ENCODE peak calls at places on chromosomes 11 and 22, in five cellular contexts. One of them, this sample, is unnamed.

GRCh38 chr11:2881076-2881973 is 4.2 kb downstream of the CDKN1C start:
- DNase-seq in left ventricle myocardium inferior: no peak
- DNase-seq in brain microvascular endothelial cell: no peak
- DNase-seq in AG10803: no peak
- DNase-seq in neural progenitor cell: no peak
- DNase-seq in this sample: no peak

GRCh38 chr11:115379528-115379927 is 124.7 kb downstream of the CADM1 start:
- DNase-seq in AG10803: no peak
- DNase-seq in brain microvascular endothelial cell: no peak
- DNase-seq in neural progenitor cell: no peak
- DNase-seq in left ventricle myocardium inferior: no peak
- DNase-seq in this sample: no peak

GRCh38 chr11:96708469-96708868 is 318.7 kb downstream of the JRKL start:
- DNase-seq in AG10803: no peak
- DNase-seq in left ventricle myocardium inferior: no peak
- DNase-seq in brain microvascular endothelial cell: no peak
- DNase-seq in neural progenitor cell: no peak
- DNase-seq in this sample: no peak

GRCh38 chr11:125092669-125093068 is 18.8 kb downstream of the TMEM218 start:
- DNase-seq in brain microvascular endothelial cell: no peak
- DNase-seq in neural progenitor cell: no peak
- DNase-seq in AG10803: no peak
- DNase-seq in left ventricle myocardium inferior: no peak
- DNase-seq in this sample: no peak

GRCh38 chr22:29205598-29206371 is at the start of gene EMID1:
- DNase-seq in AG10803: no peak
- DNase-seq in brain microvascular endothelial cell: no peak
- DNase-seq in left ventricle myocardium inferior: peak; percentile 37
- DNase-seq in neural progenitor cell: peak; percentile 79
- DNase-seq in this sample: peak; percentile 26

GRCh38 chr22:41526226-41526531 is 18.1 kb downstream of the POLR3H start:
- DNase-seq in brain microvascular endothelial cell: no peak
- DNase-seq in neural progenitor cell: no peak
- DNase-seq in left ventricle myocardium inferior: no peak
- DNase-seq in AG10803: no peak
- DNase-seq in this sample: no peak

GRCh38 chr11:126830216-126830615 is 170.4 kb downstream of the KIRREL3 start:
- DNase-seq in brain microvascular endothelial cell: no peak
- DNase-seq in left ventricle myocardium inferior: no peak
- DNase-seq in AG10803: peak; percentile 65
- DNase-seq in neural progenitor cell: no peak
- DNase-seq in this sample: no peak

GRCh38 chr11:64711138-64711943 is 11.7 kb downstream of the NRXN2 start:
- DNase-seq in neural progenitor cell: peak; percentile 71
- DNase-seq in brain microvascular endothelial cell: no peak
- DNase-seq in left ventricle myocardium inferior: no peak
- DNase-seq in AG10803: no peak
- DNase-seq in this sample: no peak

GRCh38 chr22:22404598-22405284 is 103.8 kb downstream of the ZNF280B start:
- DNase-seq in neural progenitor cell: no peak
- DNase-seq in brain microvascular endothelial cell: no peak
- DNase-seq in left ventricle myocardium inferior: no peak
- DNase-seq in AG10803: no peak
- DNase-seq in this sample: no peak

GRCh38 chr11:9660886-9661285 is 3.0 kb upstream of the SWAP70 start:
- DNase-seq in AG10803: no peak
- DNase-seq in left ventricle myocardium inferior: no peak
- DNase-seq in brain microvascular endothelial cell: no peak
- DNase-seq in neural progenitor cell: no peak
- DNase-seq in this sample: peak; percentile 27

GRCh38 chr11:126311464-126312291 is 7.8 kb downstream of the DCPS start:
- DNase-seq in neural progenitor cell: no peak
- DNase-seq in AG10803: peak; percentile 47
- DNase-seq in left ventricle myocardium inferior: no peak
- DNase-seq in brain microvascular endothelial cell: no peak
- DNase-seq in this sample: no peak

GRCh38 chr22:49649166-49649565 is 178.5 kb downstream of the BRD1 start:
- DNase-seq in AG10803: no peak
- DNase-seq in brain microvascular endothelial cell: no peak
- DNase-seq in neural progenitor cell: no peak
- DNase-seq in left ventricle myocardium inferior: no peak
- DNase-seq in this sample: no peak

GRCh38 chr11:45892856-45893255 is 7.4 kb downstream of the MAPK8IP1 start:
- DNase-seq in brain microvascular endothelial cell: no peak
- DNase-seq in neural progenitor cell: no peak
- DNase-seq in AG10803: no peak
- DNase-seq in left ventricle myocardium inferior: no peak
- DNase-seq in this sample: no peak

GRCh38 chr22:40749829-40750228 is 69.3 kb downstream of the SLC25A17 start:
- DNase-seq in left ventricle myocardium inferior: no peak
- DNase-seq in neural progenitor cell: no peak
- DNase-seq in AG10803: no peak
- DNase-seq in brain microvascular endothelial cell: no peak
- DNase-seq in this sample: no peak

GRCh38 chr11:6127881-6128280 is 20.4 kb downstream of the OR56B4 start:
- DNase-seq in AG10803: no peak
- DNase-seq in left ventricle myocardium inferior: no peak
- DNase-seq in neural progenitor cell: no peak
- DNase-seq in brain microvascular endothelial cell: no peak
- DNase-seq in this sample: no peak

GRCh38 chr22:46063861-46064235 is 86.5 kb upstream of the PPARA start:
- DNase-seq in brain microvascular endothelial cell: no peak
- DNase-seq in neural progenitor cell: no peak
- DNase-seq in AG10803: no peak
- DNase-seq in left ventricle myocardium inferior: peak; percentile 8
- DNase-seq in this sample: no peak

GRCh38 chr22:31646186-31647019 is 15.6 kb downstream of the PISD start:
- DNase-seq in AG10803: peak; percentile 98
- DNase-seq in brain microvascular endothelial cell: peak; percentile 97
- DNase-seq in left ventricle myocardium inferior: no peak
- DNase-seq in neural progenitor cell: no peak
- DNase-seq in this sample: peak; percentile 100

GRCh38 chr11:38095268-38095667 is 1497.2 kb upstream of the RAG2 start:
- DNase-seq in neural progenitor cell: no peak
- DNase-seq in AG10803: no peak
- DNase-seq in brain microvascular endothelial cell: no peak
- DNase-seq in left ventricle myocardium inferior: no peak
- DNase-seq in this sample: no peak

GRCh38 chr11:692824-693414 is 2.1 kb downstream of the DEAF1 start:
- DNase-seq in left ventricle myocardium inferior: no peak
- DNase-seq in brain microvascular endothelial cell: no peak
- DNase-seq in AG10803: no peak
- DNase-seq in neural progenitor cell: no peak
- DNase-seq in this sample: no peak

GRCh38 chr22:27318516-27318915 is 483.0 kb downstream of the MN1 start:
- DNase-seq in left ventricle myocardium inferior: peak; percentile 30
- DNase-seq in AG10803: peak; percentile 89
- DNase-seq in brain microvascular endothelial cell: peak; percentile 51
- DNase-seq in neural progenitor cell: peak; percentile 21
- DNase-seq in this sample: peak; percentile 95

DNA sequence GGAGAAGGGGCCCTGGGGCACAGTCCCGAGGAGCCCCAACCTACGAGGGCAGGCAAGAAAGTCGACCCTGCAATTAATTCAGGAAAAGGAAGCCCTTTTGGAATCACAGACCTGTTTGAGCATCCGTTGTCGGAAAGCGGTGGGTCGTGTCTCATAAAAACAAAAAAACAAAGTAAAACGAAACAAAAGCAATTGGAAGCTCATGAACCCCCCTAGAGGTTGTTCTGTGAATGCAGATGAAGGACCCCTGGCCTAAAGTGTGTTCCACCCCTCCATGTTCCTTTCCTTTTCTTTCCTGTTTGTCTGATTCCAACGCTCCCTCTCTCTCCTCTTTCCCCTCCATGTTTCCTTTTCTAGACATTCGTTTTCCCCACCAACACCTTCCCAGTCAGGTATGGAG is 203.7 kb downstream of the GRIK4 start:
- DNase-seq in AG10803: no peak
- DNase-seq in neural progenitor cell: peak; percentile 37
- DNase-seq in brain microvascular endothelial cell: no peak
- DNase-seq in left ventricle myocardium inferior: no peak
- DNase-seq in this sample: peak; percentile 34
- TF ChIP-seq CTCF in AG10803: peak; percentile 54
- TF ChIP-seq CTCF in neural progenitor cell: peak; percentile 61
- TF ChIP-seq CTCF in brain microvascular endothelial cell: peak; percentile 72
- TF ChIP-seq CTCF in left ventricle myocardium inferior: peak; percentile 36
- TF ChIP-seq CTCF in this sample: peak; percentile 68

GRCh38 chr11:123241874-123242538 is 47.0 kb upstream of the CLMP start:
- DNase-seq in left ventricle myocardium inferior: no peak
- DNase-seq in AG10803: no peak
- DNase-seq in brain microvascular endothelial cell: no peak
- DNase-seq in neural progenitor cell: no peak
- DNase-seq in this sample: no peak
- TF ChIP-seq CTCF in left ventricle myocardium inferior: no peak
- TF ChIP-seq CTCF in AG10803: no peak
- TF ChIP-seq CTCF in brain microvascular endothelial cell: no peak
- TF ChIP-seq CTCF in neural progenitor cell: no peak
- TF ChIP-seq CTCF in this sample: no peak

DNA sequence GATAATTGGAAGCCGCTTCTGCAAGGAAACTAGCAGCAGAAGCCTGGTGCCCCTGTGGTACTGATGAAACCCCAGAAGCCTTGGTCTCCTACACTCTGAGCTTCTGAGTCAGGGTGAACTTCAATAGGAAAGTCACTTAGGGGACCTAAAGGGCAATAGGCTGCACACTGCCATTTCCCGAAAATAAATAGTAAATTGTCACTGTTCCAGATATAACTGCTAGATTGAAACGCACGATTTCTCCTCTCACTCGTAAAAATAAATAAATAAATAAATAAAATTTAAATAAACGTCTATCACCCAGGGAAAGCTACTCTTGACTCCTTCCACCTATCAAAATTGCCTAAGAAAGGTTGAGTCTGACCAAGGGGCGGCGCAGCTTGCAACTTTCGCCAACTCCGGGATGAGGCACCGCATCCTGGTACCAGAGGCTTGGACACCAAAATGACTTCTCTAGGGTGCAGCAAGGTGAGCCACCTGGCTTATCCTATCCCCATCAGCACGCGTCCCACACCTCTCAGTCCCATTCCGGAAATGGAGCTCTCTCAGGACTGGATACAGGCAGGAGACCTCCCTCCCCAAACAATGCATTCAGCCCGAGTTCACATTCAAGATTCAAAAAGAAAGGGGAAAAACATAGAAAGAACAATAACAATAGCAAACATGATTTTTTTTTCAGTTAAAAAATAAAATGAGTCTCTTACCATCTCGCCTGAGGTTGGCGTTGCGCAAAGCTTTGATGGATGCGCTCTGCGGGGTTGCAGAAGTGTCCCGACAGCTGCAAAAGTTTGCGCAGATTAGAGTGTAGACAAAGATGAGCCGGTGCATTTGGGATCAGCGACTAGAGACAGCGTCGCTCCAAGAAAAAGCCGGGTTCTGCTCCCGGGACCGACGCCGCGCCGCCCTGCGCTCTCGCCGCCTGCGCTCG is 583 bp downstream of the PDGFD start:
- DNase-seq in left ventricle myocardium inferior: peak; percentile 41
- DNase-seq in brain microvascular endothelial cell: no peak
- DNase-seq in neural progenitor cell: peak; percentile 48
- DNase-seq in AG10803: peak; percentile 17
- DNase-seq in this sample: peak; percentile 55
- TF ChIP-seq CTCF in left ventricle myocardium inferior: no peak
- TF ChIP-seq CTCF in brain microvascular endothelial cell: peak; percentile 30
- TF ChIP-seq CTCF in neural progenitor cell: peak; percentile 35
- TF ChIP-seq CTCF in AG10803: no peak
- TF ChIP-seq CTCF in this sample: peak; percentile 36

GRCh38 chr11:68009391-68010000 is 631 bp upstream of the ALDH3B1 start:
- DNase-seq in brain microvascular endothelial cell: peak; percentile 43
- DNase-seq in left ventricle myocardium inferior: no peak
- DNase-seq in neural progenitor cell: no peak
- DNase-seq in AG10803: peak; percentile 55
- DNase-seq in this sample: peak; percentile 58
- TF ChIP-seq CTCF in brain microvascular endothelial cell: peak; percentile 44
- TF ChIP-seq CTCF in left ventricle myocardium inferior: no peak
- TF ChIP-seq CTCF in neural progenitor cell: no peak
- TF ChIP-seq CTCF in AG10803: peak; percentile 42
- TF ChIP-seq CTCF in this sample: peak; percentile 40